ENCODE peak calls at places on chromosomes 4 and X, in nine cellular contexts. X is esophagus muscularis mucosa, A is GM13977, E is stomach, O is Peyer's patch, Q is GM12865, Y is neural progenitor cell, F is epithelial cell of esophagus, I is GM13976. U is an unnamed sample.
A peak's percentile ranks its signal among the peaks of the same experiment; 100 is the strongest.

GRCh38 chr4:61200195-61200990 is at the start of gene ADGRL3:
- DNase-seq in X (no peak), A (peak; percentile 29), E (no peak), O (no peak), Q (no peak), Y (peak; percentile 95), F (peak; percentile 42), I (peak; percentile 11), U (no peak)

GRCh38 chr4:2943364-2944090 is 19.7 kb downstream of the NOP14 start:
- DNase-seq in X (no peak), A (no peak), E (no peak), O (no peak), Q (no peak), Y (no peak), F (no peak), I (no peak), U (no peak)

GRCh38 chr4:87862236-87862635 is 29.5 kb downstream of the MEPE start:
- DNase-seq in X (no peak), A (no peak), E (no peak), O (no peak), Q (no peak), Y (no peak), F (no peak), I (no peak), U (no peak)

GRCh38 chr4:77010841-77011354 is 61.3 kb downstream of the SEPTIN11 start:
- DNase-seq in X (no peak), A (no peak), E (no peak), O (no peak), Q (no peak), Y (no peak), F (peak; percentile 62), I (no peak), U (no peak)

GRCh38 chrX:13293700-13294099 is 26.2 kb downstream of the ATXN3L start:
- DNase-seq in X (no peak), A (no peak), E (no peak), O (no peak), Q (no peak), Y (peak; percentile 62), F (peak; percentile 88), I (no peak), U (no peak)

GRCh38 chr4:107862658-107863057 is 37.9 kb downstream of the SGMS2 start:
- DNase-seq in X (no peak), A (no peak), E (peak; percentile 49), O (no peak), Q (peak; percentile 4), Y (no peak), F (peak; percentile 97), I (no peak), U (no peak)

GRCh38 chr4:104826171-104826570 is 320.5 kb upstream of the TET2 start:
- DNase-seq in X (no peak), A (no peak), E (no peak), O (no peak), Q (no peak), Y (no peak), F (peak; percentile 70), I (no peak), U (no peak)

GRCh38 chr4:93771640-93772411 is 56.7 kb upstream of the ATOH1 start:
- DNase-seq in X (no peak), A (no peak), E (no peak), O (no peak), Q (no peak), Y (no peak), F (no peak), I (no peak), U (no peak)

GRCh38 chr4:108068422-108068821 is 78.7 kb downstream of the HADH start:
- DNase-seq in X (no peak), A (no peak), E (no peak), O (no peak), Q (no peak), Y (no peak), F (no peak), I (no peak), U (no peak)

GRCh38 chr4:76307670-76308014 is 1.1 kb downstream of the STBD1 start:
- DNase-seq in X (no peak), A (no peak), E (peak; percentile 33), O (no peak), Q (no peak), Y (no peak), F (no peak), I (no peak), U (no peak)

GRCh38 chr4:143335979-143336827 is 473 bp upstream of the GAB1 start:
- DNase-seq in X (peak; percentile 96), A (peak; percentile 66), E (peak; percentile 87), O (peak; percentile 80), Q (peak; percentile 71), Y (peak; percentile 95), F (peak; percentile 86), I (peak; percentile 78), U (peak; percentile 44)

GRCh38 chr4:38678078-38678477 is 14.1 kb downstream of the KLF3 start:
- DNase-seq in X (peak; percentile 91), A (no peak), E (no peak), O (no peak), Q (no peak), Y (no peak), F (no peak), I (no peak), U (no peak)

GRCh38 chrX:138945219-138945618 is 233.7 kb upstream of the FGF13 start:
- DNase-seq in X (no peak), A (no peak), E (no peak), O (no peak), Q (no peak), Y (no peak), F (peak; percentile 69), I (no peak), U (no peak)

GRCh38 chrX:151789179-151789800 is 54.7 kb downstream of the CNGA2 start:
- DNase-seq in X (no peak), A (no peak), E (peak; percentile 32), O (no peak), Q (no peak), Y (no peak), F (no peak), I (no peak), U (no peak)

DNA sequence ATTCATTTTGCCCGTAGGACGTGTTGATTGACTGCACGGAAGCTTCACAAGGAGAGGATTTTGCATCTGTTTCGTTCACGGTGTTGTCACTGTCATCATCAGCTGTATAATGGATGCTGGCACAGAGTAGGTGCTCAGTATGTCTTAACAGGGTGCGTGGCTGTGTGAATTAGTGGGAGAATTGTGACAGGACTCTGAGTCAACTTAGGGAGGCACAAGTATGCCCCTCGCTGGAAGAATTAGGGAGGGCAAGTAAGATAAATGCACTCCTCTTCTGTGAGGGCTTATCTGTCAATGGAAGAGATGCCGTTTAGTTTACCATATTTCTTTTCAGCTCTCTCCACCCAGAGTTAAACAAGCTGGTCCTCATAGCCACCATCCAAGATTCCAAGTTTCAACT is 107.2 kb downstream of the TRIML1 start:
- DNase-seq in X (no peak), A (no peak), E (no peak), O (no peak), Q (no peak), Y (peak; percentile 50), F (no peak), I (no peak), U (no peak)
- TF ChIP-seq CTCF in X (no peak), A (no peak), E (no peak), O (no peak), Q (no peak), Y (peak; percentile 54), F (no peak), I (no peak), U (no peak)

GRCh38 chr4:189198624-189199023 is 742.0 kb upstream of the FRG1 start:
- DNase-seq in X (no peak), A (no peak), E (no peak), O (no peak), Q (no peak), Y (no peak), F (no peak), I (no peak), U (no peak)

GRCh38 chr4:189204616-189205015 is 736.1 kb upstream of the FRG1 start:
- DNase-seq in X (no peak), A (no peak), E (no peak), O (no peak), Q (no peak), Y (no peak), F (no peak), I (no peak), U (no peak)

GRCh38 chr4:189202869-189203271 is 737.8 kb upstream of the FRG1 start:
- DNase-seq in X (no peak), A (no peak), E (no peak), O (no peak), Q (no peak), Y (no peak), F (peak; percentile 68), I (no peak), U (no peak)

GRCh38 chr4:189200346-189200745 is 740.3 kb upstream of the FRG1 start:
- DNase-seq in X (no peak), A (no peak), E (no peak), O (no peak), Q (no peak), Y (no peak), F (no peak), I (no peak), U (no peak)

GRCh38 chr4:189202182-189202868 is 738.3 kb upstream of the FRG1 start:
- DNase-seq in X (no peak), A (peak; percentile 8), E (peak; percentile 64), O (no peak), Q (peak; percentile 1), Y (peak; percentile 79), F (peak; percentile 72), I (peak; percentile 32), U (peak; percentile 27)
- TF ChIP-seq CTCF in X (peak; percentile 93), A (peak; percentile 65), E (peak; percentile 72), O (peak; percentile 38), Q (no peak), Y (peak; percentile 98), F (peak; percentile 92), I (peak; percentile 51), U (no peak)

GRCh38 chr4:84482564-84483563 is 16.2 kb downstream of the NKX6-1 start:
- DNase-seq in X (no peak), A (no peak), E (no peak), O (no peak), Q (no peak), Y (peak; percentile 54), F (peak; percentile 58), I (no peak), U (no peak)

GRCh38 chr4:84481879-84482245 is 17.2 kb downstream of the NKX6-1 start:
- DNase-seq in X (no peak), A (no peak), E (no peak), O (no peak), Q (no peak), Y (peak; percentile 54), F (no peak), I (no peak), U (no peak)

GRCh38 chr4:84481077-84481878 is 17.8 kb downstream of the NKX6-1 start:
- DNase-seq in X (no peak), A (no peak), E (no peak), O (no peak), Q (no peak), Y (peak; percentile 63), F (no peak), I (no peak), U (no peak)

GRCh38 chr4:84483738-84484137 is 15.4 kb downstream of the NKX6-1 start:
- DNase-seq in X (no peak), A (no peak), E (no peak), O (no peak), Q (no peak), Y (no peak), F (no peak), I (no peak), U (no peak)

GRCh38 chr4:84484274-84484673 is 14.8 kb downstream of the NKX6-1 start:
- DNase-seq in X (no peak), A (no peak), E (no peak), O (no peak), Q (no peak), Y (no peak), F (no peak), I (no peak), U (no peak)
- TF ChIP-seq CTCF in X (no peak), A (no peak), E (no peak), O (no peak), Q (no peak), Y (no peak), F (no peak), I (no peak), U (no peak)

GRCh38 chrX:70482300-70482699 is 37.7 kb downstream of the DLG3 start:
- DNase-seq in X (no peak), A (no peak), E (no peak), O (no peak), Q (no peak), Y (no peak), F (no peak), I (no peak), U (no peak)
- TF ChIP-seq CTCF in X (no peak), A (no peak), E (no peak), O (no peak), Q (no peak), Y (no peak), F (no peak), I (no peak), U (no peak)